ENCODE peak calls at places on chromosome 6, in four cellular contexts. X, H, W and L are unnamed samples.

GRCh38 chr6:159594750-159595117 is 98.3 kb downstream of the SOD2 start:
- DNase-seq in X (no peak), H (no peak), W (no peak), L (no peak)

GRCh38 chr6:39686980-39687379 is 38.2 kb downstream of the KIF6 start:
- DNase-seq in X (no peak), H (no peak), W (peak; percentile 13), L (no peak)

GRCh38 chr6:151400473-151400872 is 9.1 kb upstream of the ZBTB2 start:
- DNase-seq in X (no peak), H (no peak), W (no peak), L (no peak)

GRCh38 chr6:85390775-85391174 is 59.1 kb upstream of the NT5E start:
- DNase-seq in X (no peak), H (no peak), W (no peak), L (peak; percentile 52)

GRCh38 chr6:110404602-110405001 is 10.8 kb downstream of the DDO start:
- DNase-seq in X (no peak), H (peak; percentile 25), W (no peak), L (no peak)

GRCh38 chr6:141561154-141561553 is 571.6 kb upstream of the GJE1 start:
- DNase-seq in X (no peak), H (no peak), W (no peak), L (no peak)

GRCh38 chr6:128738112-128738511 is 144.8 kb upstream of the LAMA2 start:
- DNase-seq in X (no peak), H (no peak), W (no peak), L (no peak)

GRCh38 chr6:90284745-90285481 is 11.7 kb downstream of the BACH2 start:
- DNase-seq in X (no peak), H (no peak), W (no peak), L (peak; percentile 37)

GRCh38 chr6:78995346-78995745 is 82.7 kb downstream of the PHIP start:
- DNase-seq in X (no peak), H (no peak), W (no peak), L (no peak)

GRCh38 chr6:159807150-159807859 is 7.2 kb downstream of the PNLDC1 start:
- DNase-seq in X (no peak), H (no peak), W (no peak), L (no peak)

GRCh38 chr6:72864799-72865198 is 242.9 kb downstream of the KCNQ5 start:
- DNase-seq in X (no peak), H (no peak), W (no peak), L (no peak)

GRCh38 chr6:29943053-29943966 is 978 bp downstream of the HLA-A start:
- DNase-seq in X (no peak), H (no peak), W (no peak), L (no peak)

GRCh38 chr6:159151266-159151855 is 17.8 kb upstream of the FNDC1 start:
- DNase-seq in X (peak; percentile 28), H (peak; percentile 59), W (no peak), L (no peak)

GRCh38 chr6:112253842-112254816 is at the start of gene LAMA4:
- DNase-seq in X (peak; percentile 66), H (peak; percentile 69), W (peak; percentile 66), L (no peak)

GRCh38 chr6:45540375-45540920 is 162.7 kb upstream of the SUPT3H start:
- DNase-seq in X (no peak), H (no peak), W (no peak), L (no peak)

GRCh38 chr6:56481957-56482356 is 160.7 kb downstream of the DST start:
- DNase-seq in X (no peak), H (no peak), W (no peak), L (no peak)

GRCh38 chr6:109511832-109512231 is 28.8 kb upstream of the ZBTB24 start:
- DNase-seq in X (no peak), H (no peak), W (no peak), L (no peak)

GRCh38 chr6:17945111-17945510 is 42.3 kb downstream of the KIF13A start:
- DNase-seq in X (no peak), H (no peak), W (no peak), L (no peak)

GRCh38 chr6:156699017-156699421 is 78.2 kb upstream of the ARID1B start:
- DNase-seq in X (no peak), H (no peak), W (no peak), L (peak; percentile 50)

DNA sequence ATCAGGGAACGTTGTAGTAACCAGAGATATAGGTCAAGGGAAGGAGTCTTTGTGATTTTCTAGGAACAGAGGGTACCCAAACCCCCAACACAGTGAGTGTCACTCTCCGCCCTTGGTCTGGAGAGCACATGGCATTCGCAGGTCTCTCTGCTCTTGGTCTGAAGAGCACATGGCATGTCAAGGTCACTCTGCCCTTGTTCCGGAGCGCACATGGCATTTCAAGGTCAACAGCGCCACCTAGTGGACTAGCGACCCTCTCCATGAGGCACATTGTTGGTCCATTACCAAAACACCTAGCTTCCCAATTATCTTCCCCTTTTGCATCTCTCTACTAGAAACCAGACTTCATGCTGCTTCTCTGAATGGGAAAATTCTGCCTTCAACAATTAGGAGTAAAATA is 260.0 kb downstream of the C6orf118 start:
- DNase-seq in X (no peak), H (peak; percentile 50), W (peak; percentile 16), L (no peak)
- TF ChIP-seq CTCF in X (peak; percentile 33), H (peak; percentile 35), W (peak; percentile 30), L (peak; percentile 46)

DNA sequence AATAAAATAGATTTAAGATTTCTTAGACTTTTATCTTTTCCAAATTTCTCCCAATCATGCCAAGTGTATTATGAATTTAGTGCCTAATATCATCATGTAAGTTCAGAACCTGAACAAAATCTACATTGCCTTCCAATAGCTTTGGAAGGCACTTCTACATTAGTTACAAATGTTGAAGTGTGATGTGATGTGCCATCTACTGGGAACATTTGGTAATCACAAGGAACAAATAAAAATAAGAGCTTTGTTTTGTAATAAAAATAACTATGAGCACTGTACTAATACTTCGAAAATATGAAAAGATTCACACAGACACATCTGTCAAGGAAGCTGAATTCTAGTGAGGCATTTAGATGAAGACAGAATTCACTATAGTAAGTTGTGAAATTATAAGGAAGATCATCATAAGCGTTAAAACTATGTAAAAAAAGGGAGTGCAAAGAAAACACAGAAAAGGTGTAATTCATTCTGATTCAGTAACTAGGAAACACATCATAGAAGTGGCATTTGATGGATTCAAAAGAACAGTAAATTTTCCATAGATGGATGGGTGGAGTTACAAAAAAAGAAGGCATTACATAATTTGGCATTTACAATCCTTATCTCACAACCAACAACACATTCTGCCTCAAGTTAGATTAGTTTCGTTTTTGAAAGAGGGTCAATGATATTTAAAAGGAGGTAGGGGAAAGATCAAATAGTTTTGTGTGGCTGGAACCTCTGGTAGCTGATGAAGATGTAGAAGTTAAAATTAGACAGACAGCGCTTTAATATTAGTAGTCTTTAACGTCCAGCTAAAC is 161.0 kb downstream of the ASCC3 start:
- DNase-seq in X (no peak), H (peak; percentile 13), W (no peak), L (no peak)
- H3K4me3 ChIP-seq in X (peak overlapping the region; percentile 44), H (no peak overlapping the region), W (peak overlapping the region; percentile 13), L (no peak overlapping the region)

GRCh38 chr6:26216886-26217713 is 129.9 kb downstream of the HFE start:
- DNase-seq in X (peak; percentile 78), H (peak; percentile 93), W (peak; percentile 80), L (no peak)
- TF ChIP-seq CTCF in X (peak; percentile 55), H (peak; percentile 43), W (peak; percentile 12), L (peak; percentile 45)

GRCh38 chr6:10099648-10100047 is 315.2 kb downstream of the TFAP2A start:
- DNase-seq in X (no peak), H (no peak), W (no peak), L (no peak)

GRCh38 chr6:10101551-10102252 is 313.2 kb downstream of the TFAP2A start:
- DNase-seq in X (no peak), H (no peak), W (no peak), L (no peak)

GRCh38 chr6:10093282-10093681 is 321.6 kb downstream of the TFAP2A start:
- DNase-seq in X (no peak), H (no peak), W (no peak), L (no peak)

DNA sequence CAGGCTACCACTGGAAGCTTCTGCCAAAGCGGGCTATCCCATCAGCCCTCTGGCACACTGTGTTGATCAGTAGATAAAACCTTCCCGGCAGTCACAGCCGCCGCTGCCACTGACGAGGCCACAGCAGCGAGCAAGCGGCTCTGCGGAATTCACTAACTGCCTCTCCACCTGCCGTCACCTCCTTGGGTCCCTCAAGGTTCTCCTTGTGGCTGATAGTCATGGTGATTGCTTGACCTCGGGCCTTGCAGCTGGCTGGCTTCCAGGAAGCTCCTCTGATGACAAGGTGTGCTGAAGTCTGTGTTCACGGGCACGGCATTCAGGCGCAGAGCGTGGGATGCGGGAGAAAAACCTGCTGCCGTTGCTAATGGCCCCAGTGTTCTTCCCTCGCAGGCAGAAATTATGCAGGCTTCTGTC is 315.8 kb downstream of the TFAP2A start:
- DNase-seq in X (no peak), H (peak; percentile 48), W (no peak), L (no peak)
- H3K4me3 ChIP-seq in X (peak overlapping the region; percentile 33), H (no peak overlapping the region), W (peak overlapping the region; percentile 24), L (peak overlapping the region; percentile 36)

DNA sequence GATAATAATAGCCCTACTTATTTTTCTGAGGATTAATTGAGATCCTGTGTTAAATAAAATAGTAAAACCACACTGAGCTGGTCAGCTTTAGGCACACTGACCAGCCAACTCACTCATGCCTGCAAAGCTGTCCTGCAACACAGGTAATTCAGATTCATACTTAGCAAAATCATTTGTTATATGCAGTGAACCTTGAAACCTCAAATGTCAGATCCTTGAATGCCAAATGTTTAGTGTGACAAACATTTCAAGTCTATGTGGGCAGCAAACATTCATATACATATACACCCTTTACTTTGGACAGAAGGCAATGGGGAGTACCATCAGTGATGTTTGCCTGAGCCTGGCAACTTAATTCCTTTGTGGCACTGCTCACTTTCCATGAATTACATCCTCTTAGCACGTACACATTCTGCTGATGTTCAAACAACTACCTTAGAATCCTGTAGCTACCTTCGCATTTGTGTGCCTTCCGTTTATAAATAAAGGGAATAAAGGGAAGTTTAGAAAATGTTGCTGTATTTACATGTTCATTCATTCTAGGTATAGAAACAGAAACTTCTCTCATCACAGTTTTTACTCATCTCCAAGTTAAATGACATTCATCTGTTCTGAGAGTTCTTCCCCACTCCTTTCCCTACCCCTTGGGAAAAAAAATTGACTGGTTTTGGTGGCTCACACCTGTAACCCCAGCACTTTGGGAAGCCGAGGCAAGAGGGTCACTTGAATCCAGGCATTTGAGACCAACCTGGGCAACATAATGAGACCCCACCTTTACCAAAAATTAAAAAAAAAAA is 140.8 kb downstream of the ZFAND3 start:
- DNase-seq in X (no peak), H (no peak), W (no peak), L (no peak)
- TF ChIP-seq CTCF in X (no peak), H (no peak), W (no peak), L (no peak)

DNA sequence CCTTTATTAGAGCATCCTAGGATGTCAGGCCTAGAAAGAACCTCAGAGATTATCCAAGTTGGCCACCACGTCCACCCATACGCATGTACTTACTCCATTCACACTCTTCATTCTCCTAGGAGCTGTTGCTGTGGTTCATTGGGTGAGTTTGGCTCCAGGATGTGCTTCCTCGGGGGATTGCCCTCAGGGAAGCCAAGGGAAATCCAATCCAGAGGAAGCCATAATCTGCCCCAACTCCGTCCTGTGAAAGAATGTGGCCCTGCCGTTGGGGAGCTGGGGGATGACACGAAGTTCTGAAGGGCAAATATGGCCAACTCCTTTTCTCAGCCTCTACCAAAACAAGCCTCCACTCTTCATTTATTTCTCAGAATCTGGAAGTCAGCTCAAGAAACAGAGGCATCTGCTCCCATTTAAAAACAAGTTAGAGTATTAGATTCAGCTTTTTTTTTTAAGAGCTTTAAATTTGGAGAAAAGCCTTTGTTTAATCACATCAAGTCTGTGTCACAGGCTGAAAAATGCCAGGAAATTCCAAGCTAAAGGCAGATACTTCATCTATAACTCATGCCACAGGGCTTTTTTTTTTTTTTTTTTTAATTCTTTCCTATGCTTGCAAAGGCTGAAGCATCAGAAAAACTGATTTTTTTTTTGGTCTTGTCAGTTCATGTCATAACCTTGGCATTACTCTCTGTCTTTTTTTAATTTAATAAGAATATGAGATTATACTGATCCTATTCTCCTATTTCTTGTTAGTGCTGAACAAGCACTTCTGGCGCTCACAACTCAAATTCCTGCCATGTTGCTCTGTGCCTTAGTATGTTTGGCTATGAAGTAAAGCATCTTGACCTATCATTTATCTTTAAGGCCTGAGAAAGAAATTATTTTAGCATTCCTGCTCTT is 480.9 kb upstream of the MARCKS start:
- DNase-seq in X (no peak), H (no peak), W (no peak), L (peak; percentile 80)
- H3K4me3 ChIP-seq in X (no peak overlapping the region), H (no peak overlapping the region), W (no peak overlapping the region), L (no peak overlapping the region)